ENCODE peak calls at places on chromosomes 16 and 17, in nine cellular contexts. R, D, O, Q, L, I, M, N and G are unnamed samples.

GRCh38 chr17:75856062-75856681 is 1.0 kb upstream of the WBP2 start:
- DNase-seq in N (peak), M (no peak), R (peak), D (no peak), L (no peak), I (no peak), Q (no peak), O (peak), G (peak)

GRCh38 chr16:66270333-66270927 is 96.1 kb upstream of the CDH5 start:
- DNase-seq in Q (peak), I (peak), O (peak), L (peak), N (peak), R (peak), D (peak), M (peak), G (peak)

GRCh38 chr17:1087381-1088241 is 90.7 kb downstream of the TIMM22 start:
- DNase-seq in N (no peak), D (peak), Q (no peak), L (peak), R (peak), O (peak), M (no peak), I (peak), G (no peak)

GRCh38 chr17:28908640-28909098 is 5.8 kb upstream of the DHRS13 start:
- DNase-seq in R (peak), I (no peak), O (peak), Q (no peak), L (no peak), N (peak), D (no peak), M (peak), G (peak)

GRCh38 chr17:17028059-17028877 is 14.0 kb upstream of the MPRIP start:
- DNase-seq in M (peak), I (peak), O (peak), L (peak), Q (peak), R (peak), N (peak), D (peak), G (peak)

GRCh38 chr17:42016411-42016831 is 818 bp downstream of the DNAJC7 start:
- DNase-seq in N (peak), O (peak), Q (no peak), L (no peak), M (no peak), R (no peak), I (no peak), D (no peak), G (peak)

GRCh38 chr17:65855245-65855644 is 293.8 kb upstream of the AXIN2 start:
- DNase-seq in O (no peak), R (no peak), I (no peak), L (no peak), D (peak), Q (peak), M (peak), N (no peak), G (peak)

GRCh38 chr17:59753522-59754467 is 46.3 kb downstream of the VMP1 start:
- DNase-seq in I (no peak), O (peak), Q (peak), N (peak), M (peak), R (peak), L (no peak), D (peak), G (peak)

GRCh38 chr17:5715478-5715877 is 131.2 kb upstream of the NLRP1 start:
- DNase-seq in Q (peak), N (peak), L (no peak), O (peak), M (no peak), R (peak), I (no peak), D (no peak), G (no peak)

GRCh38 chr16:55035037-55035436 is 104.4 kb downstream of the IRX5 start:
- DNase-seq in D (peak), R (no peak), I (no peak), M (peak), L (no peak), O (peak), N (no peak), Q (peak), G (peak)

GRCh38 chr17:42518046-42518754 is 17.8 kb upstream of the NAGLU start:
- DNase-seq in N (peak), M (peak), O (peak), I (peak), D (peak), R (peak), Q (peak), L (peak), G (peak)

GRCh38 chr17:77116371-77116860 is 24.4 kb upstream of the SEC14L1 start:
- DNase-seq in N (no peak), I (no peak), D (no peak), Q (no peak), R (no peak), M (no peak), O (no peak), L (no peak), G (no peak)
- H3K4me3 ChIP-seq in N (no peak), I (no peak), D (no peak), Q (no peak), R (no peak), M (no peak), O (no peak), L (no peak), G (no peak)

DNA sequence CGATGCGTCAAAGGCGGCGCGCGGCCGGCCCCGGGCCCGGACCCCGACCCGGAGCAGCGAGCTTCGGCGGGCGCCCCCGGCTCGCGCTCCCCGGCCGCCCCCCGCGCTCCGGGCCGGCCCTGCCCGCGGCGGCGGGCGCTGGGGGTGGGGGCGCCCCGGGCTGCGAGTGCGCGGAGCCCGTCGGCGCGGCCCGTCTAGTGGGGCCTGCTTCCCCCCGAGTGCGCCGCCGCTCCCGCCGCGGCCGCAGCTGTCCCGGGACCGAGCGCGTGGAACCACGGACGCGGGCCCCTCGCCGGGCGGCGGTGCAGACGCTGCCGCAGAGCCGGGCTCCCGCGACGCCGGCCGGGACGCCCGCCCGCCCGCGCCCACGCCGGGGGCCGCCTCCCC is 308 bp downstream of the ADCY9 start:
- DNase-seq in N (no peak), D (no peak), Q (no peak), L (no peak), I (no peak), O (no peak), M (no peak), R (no peak), G (no peak)
- H3K4me3 ChIP-seq in N (peak), D (peak), Q (peak), L (peak), I (peak), O (peak), M (peak), R (peak), G (peak)

GRCh38 chr17:77088455-77089117 is 52.2 kb upstream of the SEC14L1 start:
- DNase-seq in Q (peak), N (peak), R (peak), D (peak), I (peak), O (peak), L (peak), M (peak), G (peak)

GRCh38 chr17:77086433-77087010 is 54.2 kb upstream of the SEC14L1 start:
- DNase-seq in R (peak), M (peak), I (peak), N (peak), L (peak), O (peak), D (peak), Q (peak), G (peak)

GRCh38 chr17:77083547-77083946 is 57.2 kb upstream of the SEC14L1 start:
- DNase-seq in O (no peak), N (no peak), Q (no peak), M (no peak), I (no peak), R (no peak), L (no peak), D (no peak), G (no peak)

GRCh38 chr17:77087650-77088454 is 52.9 kb upstream of the SEC14L1 start:
- DNase-seq in L (no peak), Q (no peak), D (no peak), R (no peak), I (no peak), N (no peak), M (no peak), O (no peak), G (no peak)

GRCh38 chr17:77085916-77086432 is 54.8 kb upstream of the SEC14L1 start:
- DNase-seq in I (no peak), L (no peak), M (no peak), Q (no peak), N (no peak), R (no peak), D (no peak), O (no peak), G (no peak)
- H3K4me3 ChIP-seq in I (no peak), L (no peak), M (no peak), Q (no peak), N (no peak), R (no peak), D (no peak), O (no peak), G (no peak)

DNA sequence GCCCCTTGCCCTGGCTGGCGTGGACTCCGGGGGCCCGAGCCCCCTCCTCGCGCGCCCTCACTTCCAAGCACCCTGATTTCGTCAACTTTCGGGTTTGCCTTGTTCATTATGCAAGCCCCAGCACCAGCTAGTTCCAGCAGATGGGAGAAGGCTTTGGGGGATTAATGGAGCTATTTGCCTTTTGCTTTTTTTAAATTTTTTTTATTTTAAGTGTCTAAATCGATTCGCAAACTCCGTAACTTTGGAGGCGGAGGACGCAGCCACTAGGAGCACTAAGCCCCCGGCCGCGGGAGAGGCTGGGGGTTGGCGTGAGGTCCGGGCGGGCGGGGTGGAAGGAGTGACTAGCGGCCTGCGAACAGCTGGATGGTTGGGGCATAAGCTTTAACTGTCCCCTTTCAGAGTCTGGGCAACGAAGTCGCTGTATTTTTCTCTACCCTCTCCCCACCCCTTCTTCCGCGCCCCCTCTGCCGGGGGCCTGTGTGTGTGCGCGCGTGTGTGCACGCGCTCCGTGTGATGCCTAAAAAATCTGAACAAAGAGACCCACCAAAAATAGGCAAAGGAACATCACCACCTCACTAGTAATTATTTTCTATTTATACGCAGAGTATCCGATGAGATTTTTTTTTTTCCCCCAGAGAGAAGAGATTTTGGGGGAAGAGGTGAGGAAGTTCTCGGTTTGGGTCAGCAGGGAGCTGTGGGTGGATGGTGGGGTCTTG is 2.1 kb downstream of the SHISA9 start:
- DNase-seq in O (no peak), M (no peak), L (no peak), I (no peak), N (no peak), R (no peak), Q (no peak), D (peak), G (no peak)
- H3K4me3 ChIP-seq in O (no peak), M (peak), L (no peak), I (no peak), N (peak), R (peak), Q (peak), D (peak), G (no peak)

DNA sequence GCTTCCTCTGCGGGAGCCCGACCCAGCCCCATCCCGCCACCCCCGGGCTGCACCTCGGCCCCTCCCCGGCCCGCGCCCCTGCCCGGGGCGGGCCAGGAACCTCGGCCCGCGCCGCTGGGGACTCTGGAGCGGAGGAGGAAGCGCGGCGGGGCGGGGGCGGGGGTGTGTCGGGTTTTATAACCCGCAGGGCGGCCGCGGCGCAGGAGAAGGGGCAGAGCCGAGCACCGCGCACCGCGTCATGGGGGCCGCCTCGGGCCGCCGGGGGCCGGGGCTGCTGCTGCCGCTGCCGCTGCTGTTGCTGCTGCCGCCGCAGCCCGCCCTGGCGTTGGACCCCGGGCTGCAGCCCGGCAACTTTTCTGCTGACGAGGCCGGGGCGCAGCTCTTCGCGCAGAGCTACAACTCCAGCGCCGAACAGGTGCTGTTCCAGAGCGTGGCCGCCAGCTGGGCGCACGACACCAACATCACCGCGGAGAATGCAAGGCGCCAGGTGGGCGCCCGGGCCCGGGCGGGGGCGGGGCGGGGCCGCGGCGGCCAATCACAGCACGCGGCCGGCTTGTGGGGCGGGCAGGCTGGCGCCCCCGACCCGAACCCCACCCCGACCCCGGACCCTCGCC is at the start of gene ACE:
- DNase-seq in N (peak), D (peak), L (no peak), O (peak), M (no peak), R (no peak), Q (peak), I (peak), G (no peak)
- H3K4me3 ChIP-seq in N (peak), D (peak), L (peak), O (peak), M (peak), R (peak), Q (peak), I (peak), G (peak)

GRCh38 chr17:39192901-39193300 is 4.6 kb downstream of the CACNB1 start:
- DNase-seq in I (no peak), N (no peak), Q (no peak), O (no peak), D (no peak), M (no peak), R (no peak), L (no peak), G (no peak)

GRCh38 chr17:39195568-39196160 is 1.8 kb downstream of the CACNB1 start:
- DNase-seq in L (peak), R (no peak), M (peak), I (peak), O (peak), N (no peak), D (no peak), Q (no peak), G (no peak)

GRCh38 chr17:39194985-39195524 is 2.4 kb downstream of the CACNB1 start:
- DNase-seq in D (peak), M (no peak), I (no peak), O (peak), N (no peak), Q (no peak), L (no peak), R (no peak), G (no peak)

GRCh38 chr17:39193346-39193745 is 4.1 kb downstream of the CACNB1 start:
- DNase-seq in R (no peak), D (no peak), N (no peak), O (no peak), M (no peak), Q (no peak), I (no peak), L (peak), G (no peak)

GRCh38 chr17:39194089-39194984 is 3.1 kb downstream of the CACNB1 start:
- DNase-seq in D (peak), R (peak), Q (peak), M (peak), N (peak), I (peak), O (peak), L (peak), G (peak)
- H3K4me3 ChIP-seq in D (peak), R (no peak), Q (no peak), M (no peak), N (peak), I (peak), O (peak), L (peak), G (no peak)

GRCh38 chr17:79747508-79748295 is 17.0 kb downstream of the ENPP7 start:
- DNase-seq in M (no peak), Q (no peak), L (no peak), N (no peak), O (peak), R (no peak), I (no peak), D (peak), G (no peak)
- H3K4me3 ChIP-seq in M (no peak), Q (no peak), L (no peak), N (no peak), O (no peak), R (no peak), I (no peak), D (peak), G (no peak)

GRCh38 chr16:27316038-27316680 is 2.4 kb downstream of the IL4R start:
- DNase-seq in L (no peak), Q (no peak), R (no peak), N (no peak), D (no peak), I (no peak), M (no peak), O (no peak), G (no peak)
- H3K4me3 ChIP-seq in L (peak), Q (no peak), R (peak), N (peak), D (no peak), I (peak), M (no peak), O (peak), G (no peak)

GRCh38 chr17:38466346-38467315 is 38.4 kb downstream of the ARHGAP23 start:
- DNase-seq in N (no peak), M (no peak), R (no peak), Q (no peak), O (peak), D (peak), L (peak), I (no peak), G (no peak)
- H3K4me3 ChIP-seq in N (peak), M (no peak), R (peak), Q (no peak), O (peak), D (no peak), L (peak), I (peak), G (no peak)

DNA sequence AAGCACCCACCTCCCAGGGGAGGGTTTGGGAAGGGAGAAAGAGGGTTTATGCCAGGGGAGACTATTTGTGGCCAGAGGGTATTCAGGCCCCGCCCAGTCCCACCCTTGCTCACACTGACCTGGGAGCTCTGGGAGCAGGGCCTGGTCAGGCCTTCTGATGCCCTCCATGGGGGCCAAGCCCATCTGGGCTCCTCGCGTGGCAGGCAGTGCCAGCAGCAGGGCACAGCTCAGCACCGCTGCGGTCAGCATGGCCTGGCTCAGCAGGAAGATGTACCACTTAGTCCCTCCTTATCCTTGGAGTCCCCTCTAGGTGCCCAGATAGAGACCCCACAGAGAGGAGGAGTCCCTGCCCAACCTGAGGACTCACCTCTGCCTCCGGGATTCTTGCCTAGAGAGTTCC is at the start of gene AGRP:
- DNase-seq in L (no peak), D (no peak), N (no peak), M (no peak), Q (no peak), I (no peak), O (no peak), R (no peak), G (no peak)
- H3K4me3 ChIP-seq in L (peak), D (no peak), N (peak), M (no peak), Q (no peak), I (peak), O (peak), R (peak), G (no peak)